ENCODE peak calls at places on chromosomes 11 and 22, in four cellular contexts. I is caudate nucleus, X is NCI-H146, V is aorta. T is an unnamed sample.

GRCh38 chr11:118961591-118961990 is 5.5 kb downstream of the UPK2 start:
- DNase-seq in I (no peak), X (no peak), V (peak), T (no peak)

GRCh38 chr11:103609117-103610066 is 427.0 kb upstream of the DDI1 start:
- DNase-seq in V (no peak), I (no peak), X (no peak), T (no peak)

GRCh38 chr11:93662177-93662575 is 694 bp downstream of the CEP295 start:
- DNase-seq in I (no peak), X (no peak), V (no peak), T (no peak)

GRCh38 chr11:80163011-80163410 is 722.2 kb upstream of the TENM4 start:
- DNase-seq in I (no peak), X (no peak), V (no peak), T (no peak)

GRCh38 chr22:21791635-21792625 is 56.3 kb upstream of the YPEL1 start:
- DNase-seq in I (no peak), V (no peak), X (no peak), T (no peak)

GRCh38 chr22:19291218-19291579 is 320 bp downstream of the CLTCL1 start:
- DNase-seq in I (no peak), V (peak), X (peak), T (no peak)

GRCh38 chr11:116960916-116961315 is 123.5 kb upstream of the APOA1 start:
- DNase-seq in V (no peak), I (no peak), X (peak), T (no peak)

GRCh38 chr11:12087075-12087775 is 23.2 kb upstream of the MICAL2 start:
- DNase-seq in X (no peak), I (no peak), V (peak), T (no peak)

GRCh38 chr11:45919276-45919675 is 1.6 kb upstream of the PEX16 start:
- DNase-seq in V (peak), X (no peak), I (no peak), T (no peak)

GRCh38 chr11:17595526-17596309 is 48.7 kb downstream of the OTOG start:
- DNase-seq in X (no peak), I (no peak), V (peak), T (no peak)

GRCh38 chr11:92101845-92102244 is 122.8 kb upstream of the FAT3 start:
- DNase-seq in V (no peak), X (peak), I (no peak), T (no peak)

GRCh38 chr11:103735497-103736032 is 300.9 kb upstream of the DDI1 start:
- DNase-seq in V (no peak), X (no peak), I (no peak), T (no peak)

GRCh38 chr11:2581931-2582435 is 117.8 kb downstream of the KCNQ1OT1 start:
- DNase-seq in X (no peak), V (peak), I (no peak), T (no peak)

GRCh38 chr11:65121865-65122696 is at the start of the genes FAU and MRPL49:
- DNase-seq in X (peak), I (peak), V (peak), T (peak)

GRCh38 chr11:2088746-2089535 is 50.2 kb downstream of the IGF2 start:
- DNase-seq in X (no peak), V (peak), I (no peak), T (no peak)

GRCh38 chr11:68831124-68831523 is 10.6 kb downstream of the CPT1A start:
- DNase-seq in X (no peak), V (no peak), I (no peak), T (no peak)

GRCh38 chr22:19525666-19526065 is 1.5 kb upstream of the CLDN5 start:
- DNase-seq in X (no peak), I (no peak), V (no peak), T (no peak)

GRCh38 chr22:31556627-31557203 is 60.4 kb downstream of the SFI1 start:
- DNase-seq in X (peak), V (no peak), I (no peak), T (no peak)

GRCh38 chr11:106603971-106604370 is 414.3 kb downstream of the GUCY1A2 start:
- DNase-seq in V (no peak), X (no peak), I (peak), T (no peak)

GRCh38 chr11:46712874-46713576 is 6.0 kb upstream of the F2 start:
- DNase-seq in I (no peak), X (no peak), V (no peak), T (no peak)

GRCh38 chr11:104946907-104947306 is 21.5 kb downstream of the CASP4 start:
- DNase-seq in V (no peak), X (peak), I (no peak), T (no peak)

GRCh38 chr11:125313271-125314222 is 149.0 kb downstream of the PKNOX2 start:
- DNase-seq in X (no peak), I (no peak), V (no peak), T (no peak)

GRCh38 chr22:39699631-39700348 is 129.2 kb downstream of the CACNA1I start:
- DNase-seq in X (peak), I (no peak), V (no peak), T (no peak)

GRCh38 chr22:23161574-23161973 is 16.3 kb downstream of the RAB36 start:
- DNase-seq in I (no peak), V (no peak), X (no peak), T (no peak)

GRCh38 chr11:116849491-116849890 is 12.1 kb upstream of the APOA1 start:
- DNase-seq in V (no peak), X (no peak), I (no peak), T (no peak)

GRCh38 chr11:61023086-61024035 is 51.9 kb downstream of the CD6 start:
- DNase-seq in I (no peak), X (peak), V (no peak), T (no peak)

GRCh38 chr11:43790444-43790794 is 90.2 kb upstream of the ALKBH3 start:
- DNase-seq in X (no peak), V (no peak), I (no peak), T (no peak)

GRCh38 chr22:19989725-19990067 is 26.9 kb downstream of the ARVCF start:
- DNase-seq in I (no peak), V (no peak), X (no peak), T (no peak)

GRCh38 chr11:119518746-119519382 is 95.9 kb upstream of the THY1 start:
- DNase-seq in X (peak), I (no peak), V (no peak), T (no peak)

GRCh38 chr11:2235588-2236326 is 34.6 kb downstream of the ASCL2 start:
- DNase-seq in V (no peak), I (no peak), X (no peak), T (no peak)

GRCh38 chr11:15170170-15170569 is 55.4 kb downstream of the INSC start:
- DNase-seq in I (no peak), X (no peak), V (no peak), T (no peak)

GRCh38 chr22:20206709-20207215 is 55.9 kb upstream of the CCDC188 start:
- DNase-seq in V (no peak), I (no peak), X (no peak), T (no peak)

GRCh38 chr11:120173771-120174170 is 35.9 kb upstream of the TRIM29 start:
- DNase-seq in X (no peak), I (no peak), V (no peak), T (no peak)

GRCh38 chr11:126387856-126388255 is 32.4 kb downstream of the ST3GAL4 start:
- DNase-seq in V (no peak), I (no peak), X (no peak), T (no peak)

GRCh38 chr11:63767415-63768231 is 952 bp downstream of the ZFTA start:
- DNase-seq in I (no peak), V (peak), X (peak), T (peak)

T was measured in C1 segment of cervical spinal cord.